ENCODE peak calls at places on chromosomes 16 and 17, in eight cellular contexts. One of them, this sample, is unnamed.

GRCh38 chr16:58421529-58421928 is 29.3 kb downstream of the GINS3 start:
- DNase-seq in stimulated activated CD8-positive, alpha-beta memory T cell treated with anti-CD3 and anti-CD28 coated beads, Interleukin-2, amount 100 ng/mL, for 48 hours: no peak
- DNase-seq in activated B cell treated with CpG ODN at 0.5 μM for 24 hours: no peak
- DNase-seq in foreskin fibroblast: peak
- DNase-seq in AG10803: peak
- DNase-seq in GM12865: no peak
- DNase-seq in smooth muscle cell of the brain vasculature: no peak
- DNase-seq in HEK293T: no peak
- DNase-seq in this sample: no peak

GRCh38 chr17:68246271-68247028 is 1.4 kb upstream of the AMZ2 start:
- DNase-seq in stimulated activated CD8-positive, alpha-beta memory T cell treated with anti-CD3 and anti-CD28 coated beads, Interleukin-2, amount 100 ng/mL, for 48 hours: no peak
- DNase-seq in activated B cell treated with CpG ODN at 0.5 μM for 24 hours: no peak
- DNase-seq in foreskin fibroblast: no peak
- DNase-seq in AG10803: no peak
- DNase-seq in GM12865: no peak
- DNase-seq in smooth muscle cell of the brain vasculature: no peak
- DNase-seq in HEK293T: no peak
- DNase-seq in this sample: no peak

GRCh38 chr17:31754239-31754945 is 104.7 kb downstream of the COPRS start:
- DNase-seq in stimulated activated CD8-positive, alpha-beta memory T cell treated with anti-CD3 and anti-CD28 coated beads, Interleukin-2, amount 100 ng/mL, for 48 hours: no peak
- DNase-seq in activated B cell treated with CpG ODN at 0.5 μM for 24 hours: no peak
- DNase-seq in foreskin fibroblast: peak
- DNase-seq in AG10803: peak
- DNase-seq in GM12865: no peak
- DNase-seq in smooth muscle cell of the brain vasculature: no peak
- DNase-seq in HEK293T: no peak
- DNase-seq in this sample: peak

GRCh38 chr16:17850626-17851265 is 380.0 kb upstream of the XYLT1 start:
- DNase-seq in stimulated activated CD8-positive, alpha-beta memory T cell treated with anti-CD3 and anti-CD28 coated beads, Interleukin-2, amount 100 ng/mL, for 48 hours: no peak
- DNase-seq in activated B cell treated with CpG ODN at 0.5 μM for 24 hours: no peak
- DNase-seq in foreskin fibroblast: no peak
- DNase-seq in AG10803: no peak
- DNase-seq in GM12865: no peak
- DNase-seq in smooth muscle cell of the brain vasculature: no peak
- DNase-seq in HEK293T: no peak
- DNase-seq in this sample: peak

GRCh38 chr16:24130494-24131085 is 125.5 kb upstream of the CACNG3 start:
- DNase-seq in stimulated activated CD8-positive, alpha-beta memory T cell treated with anti-CD3 and anti-CD28 coated beads, Interleukin-2, amount 100 ng/mL, for 48 hours: no peak
- DNase-seq in activated B cell treated with CpG ODN at 0.5 μM for 24 hours: no peak
- DNase-seq in foreskin fibroblast: no peak
- DNase-seq in AG10803: no peak
- DNase-seq in GM12865: no peak
- DNase-seq in smooth muscle cell of the brain vasculature: no peak
- DNase-seq in HEK293T: no peak
- DNase-seq in this sample: no peak

GRCh38 chr16:57485091-57485915 is 990 bp downstream of the DOK4 start:
- DNase-seq in stimulated activated CD8-positive, alpha-beta memory T cell treated with anti-CD3 and anti-CD28 coated beads, Interleukin-2, amount 100 ng/mL, for 48 hours: no peak
- DNase-seq in activated B cell treated with CpG ODN at 0.5 μM for 24 hours: no peak
- DNase-seq in foreskin fibroblast: no peak
- DNase-seq in AG10803: peak
- DNase-seq in GM12865: no peak
- DNase-seq in smooth muscle cell of the brain vasculature: no peak
- DNase-seq in HEK293T: no peak
- DNase-seq in this sample: peak

GRCh38 chr16:50430076-50430475 is 61.3 kb upstream of the BRD7 start:
- DNase-seq in stimulated activated CD8-positive, alpha-beta memory T cell treated with anti-CD3 and anti-CD28 coated beads, Interleukin-2, amount 100 ng/mL, for 48 hours: no peak
- DNase-seq in activated B cell treated with CpG ODN at 0.5 μM for 24 hours: no peak
- DNase-seq in foreskin fibroblast: no peak
- DNase-seq in AG10803: peak
- DNase-seq in GM12865: no peak
- DNase-seq in smooth muscle cell of the brain vasculature: no peak
- DNase-seq in HEK293T: no peak
- DNase-seq in this sample: no peak

GRCh38 chr17:79019631-79020584 is 4.1 kb upstream of the C1QTNF1 start:
- DNase-seq in stimulated activated CD8-positive, alpha-beta memory T cell treated with anti-CD3 and anti-CD28 coated beads, Interleukin-2, amount 100 ng/mL, for 48 hours: no peak
- DNase-seq in activated B cell treated with CpG ODN at 0.5 μM for 24 hours: peak
- DNase-seq in foreskin fibroblast: peak
- DNase-seq in AG10803: peak
- DNase-seq in GM12865: peak
- DNase-seq in smooth muscle cell of the brain vasculature: peak
- DNase-seq in HEK293T: no peak
- DNase-seq in this sample: peak

GRCh38 chr16:58031016-58031800 is 5.7 kb downstream of the MMP15 start:
- DNase-seq in stimulated activated CD8-positive, alpha-beta memory T cell treated with anti-CD3 and anti-CD28 coated beads, Interleukin-2, amount 100 ng/mL, for 48 hours: no peak
- DNase-seq in activated B cell treated with CpG ODN at 0.5 μM for 24 hours: no peak
- DNase-seq in foreskin fibroblast: no peak
- DNase-seq in AG10803: no peak
- DNase-seq in GM12865: no peak
- DNase-seq in smooth muscle cell of the brain vasculature: no peak
- DNase-seq in HEK293T: no peak
- DNase-seq in this sample: peak

GRCh38 chr17:42098747-42099399 is 600 bp upstream of the ZNF385C start:
- DNase-seq in stimulated activated CD8-positive, alpha-beta memory T cell treated with anti-CD3 and anti-CD28 coated beads, Interleukin-2, amount 100 ng/mL, for 48 hours: no peak
- DNase-seq in activated B cell treated with CpG ODN at 0.5 μM for 24 hours: no peak
- DNase-seq in foreskin fibroblast: no peak
- DNase-seq in AG10803: no peak
- DNase-seq in GM12865: no peak
- DNase-seq in smooth muscle cell of the brain vasculature: no peak
- DNase-seq in HEK293T: no peak
- DNase-seq in this sample: no peak

GRCh38 chr16:89330177-89330856 is 112.8 kb downstream of the ZNF778 start:
- DNase-seq in stimulated activated CD8-positive, alpha-beta memory T cell treated with anti-CD3 and anti-CD28 coated beads, Interleukin-2, amount 100 ng/mL, for 48 hours: no peak
- DNase-seq in activated B cell treated with CpG ODN at 0.5 μM for 24 hours: no peak
- DNase-seq in foreskin fibroblast: no peak
- DNase-seq in AG10803: no peak
- DNase-seq in GM12865: no peak
- DNase-seq in smooth muscle cell of the brain vasculature: no peak
- DNase-seq in HEK293T: no peak
- DNase-seq in this sample: peak

GRCh38 chr16:83040174-83040573 is 413.4 kb downstream of the CDH13 start:
- DNase-seq in stimulated activated CD8-positive, alpha-beta memory T cell treated with anti-CD3 and anti-CD28 coated beads, Interleukin-2, amount 100 ng/mL, for 48 hours: no peak
- DNase-seq in activated B cell treated with CpG ODN at 0.5 μM for 24 hours: no peak
- DNase-seq in foreskin fibroblast: no peak
- DNase-seq in AG10803: peak
- DNase-seq in GM12865: peak
- DNase-seq in smooth muscle cell of the brain vasculature: no peak
- DNase-seq in HEK293T: no peak
- DNase-seq in this sample: no peak

GRCh38 chr16:85984947-85985451 is 86.0 kb downstream of the IRF8 start:
- DNase-seq in stimulated activated CD8-positive, alpha-beta memory T cell treated with anti-CD3 and anti-CD28 coated beads, Interleukin-2, amount 100 ng/mL, for 48 hours: no peak
- DNase-seq in activated B cell treated with CpG ODN at 0.5 μM for 24 hours: peak
- DNase-seq in foreskin fibroblast: no peak
- DNase-seq in AG10803: no peak
- DNase-seq in GM12865: peak
- DNase-seq in smooth muscle cell of the brain vasculature: no peak
- DNase-seq in HEK293T: no peak
- DNase-seq in this sample: peak

GRCh38 chr17:43385046-43385831 is 13.6 kb upstream of the ARL4D start:
- DNase-seq in stimulated activated CD8-positive, alpha-beta memory T cell treated with anti-CD3 and anti-CD28 coated beads, Interleukin-2, amount 100 ng/mL, for 48 hours: no peak
- DNase-seq in activated B cell treated with CpG ODN at 0.5 μM for 24 hours: no peak
- DNase-seq in foreskin fibroblast: no peak
- DNase-seq in AG10803: no peak
- DNase-seq in GM12865: no peak
- DNase-seq in smooth muscle cell of the brain vasculature: no peak
- DNase-seq in HEK293T: no peak
- DNase-seq in this sample: no peak

GRCh38 chr17:47862621-47863440 is 11.9 kb upstream of the SP6 start:
- DNase-seq in stimulated activated CD8-positive, alpha-beta memory T cell treated with anti-CD3 and anti-CD28 coated beads, Interleukin-2, amount 100 ng/mL, for 48 hours: no peak
- DNase-seq in activated B cell treated with CpG ODN at 0.5 μM for 24 hours: no peak
- DNase-seq in foreskin fibroblast: peak
- DNase-seq in AG10803: peak
- DNase-seq in GM12865: no peak
- DNase-seq in smooth muscle cell of the brain vasculature: no peak
- DNase-seq in HEK293T: no peak
- DNase-seq in this sample: peak

GRCh38 chr17:79843917-79844815 is 4.9 kb upstream of the CBX4 start:
- DNase-seq in stimulated activated CD8-positive, alpha-beta memory T cell treated with anti-CD3 and anti-CD28 coated beads, Interleukin-2, amount 100 ng/mL, for 48 hours: no peak
- DNase-seq in activated B cell treated with CpG ODN at 0.5 μM for 24 hours: no peak
- DNase-seq in foreskin fibroblast: peak
- DNase-seq in AG10803: peak
- DNase-seq in GM12865: no peak
- DNase-seq in smooth muscle cell of the brain vasculature: no peak
- DNase-seq in HEK293T: peak
- DNase-seq in this sample: peak

GRCh38 chr17:38748329-38749221 is at the start of gene PCGF2:
- DNase-seq in stimulated activated CD8-positive, alpha-beta memory T cell treated with anti-CD3 and anti-CD28 coated beads, Interleukin-2, amount 100 ng/mL, for 48 hours: no peak
- DNase-seq in activated B cell treated with CpG ODN at 0.5 μM for 24 hours: no peak
- DNase-seq in foreskin fibroblast: peak
- DNase-seq in AG10803: peak
- DNase-seq in GM12865: peak
- DNase-seq in smooth muscle cell of the brain vasculature: no peak
- DNase-seq in HEK293T: peak
- DNase-seq in this sample: peak

GRCh38 chr16:75481475-75481874 is 13.8 kb downstream of the CHST6 start:
- DNase-seq in stimulated activated CD8-positive, alpha-beta memory T cell treated with anti-CD3 and anti-CD28 coated beads, Interleukin-2, amount 100 ng/mL, for 48 hours: no peak
- DNase-seq in activated B cell treated with CpG ODN at 0.5 μM for 24 hours: no peak
- DNase-seq in foreskin fibroblast: no peak
- DNase-seq in AG10803: no peak
- DNase-seq in GM12865: no peak
- DNase-seq in smooth muscle cell of the brain vasculature: no peak
- DNase-seq in HEK293T: peak
- DNase-seq in this sample: no peak

GRCh38 chr17:76940738-76941350 is 72.6 kb downstream of the MGAT5B start:
- DNase-seq in stimulated activated CD8-positive, alpha-beta memory T cell treated with anti-CD3 and anti-CD28 coated beads, Interleukin-2, amount 100 ng/mL, for 48 hours: no peak
- DNase-seq in activated B cell treated with CpG ODN at 0.5 μM for 24 hours: no peak
- DNase-seq in foreskin fibroblast: no peak
- DNase-seq in AG10803: no peak
- DNase-seq in GM12865: no peak
- DNase-seq in smooth muscle cell of the brain vasculature: no peak
- DNase-seq in HEK293T: peak
- DNase-seq in this sample: no peak

This sample was measured in osteoblast.